ENCODE peak calls at places on chromosomes 16 and 17, in six cellular contexts. O is GM12878, G is K562, J is H1, F is HCT116, B is SK-N-SH. K is an unnamed sample.

GRCh38 chr16:65119905-65120341 is 1.9 kb downstream of the CDH11 start:
- DNase-seq in O (no peak), G (no peak), F (no peak), B (no peak), J (no peak), K (no peak)

GRCh38 chr16:4092547-4093265 is 23.5 kb downstream of the ADCY9 start:
- DNase-seq in F (no peak), G (no peak), B (no peak), O (no peak), J (no peak), K (no peak)

GRCh38 chr17:28745052-28745776 is 1.4 kb downstream of the TRAF4 start:
- DNase-seq in B (peak; percentile 58), F (no peak), O (no peak), G (peak; percentile 41), J (no peak), K (peak; percentile 79)

GRCh38 chr16:55478827-55479559 is at the start of gene MMP2:
- DNase-seq in G (no peak), B (peak; percentile 96), F (no peak), O (no peak), J (peak; percentile 51), K (no peak)

GRCh38 chr17:81977211-81978091 is at the start of gene ASPSCR1:
- DNase-seq in F (peak; percentile 86), B (peak; percentile 99), J (peak; percentile 57), G (peak; percentile 96), O (peak; percentile 34), K (peak; percentile 78)

GRCh38 chr17:62807812-62808575 is at the start of gene MARCHF10:
- DNase-seq in B (peak; percentile 68), G (peak; percentile 86), O (no peak), J (no peak), F (no peak), K (peak; percentile 72)

GRCh38 chr17:81365601-81366585 is 29.4 kb upstream of the BAHCC1 start:
- DNase-seq in B (peak; percentile 63), G (no peak), O (peak; percentile 28), J (no peak), F (peak; percentile 89), K (peak; percentile 87)

GRCh38 chr16:83717308-83717707 is 90.5 kb upstream of the HSBP1 start:
- DNase-seq in O (no peak), G (peak; percentile 39), F (no peak), J (no peak), B (no peak), K (peak; percentile 55)

GRCh38 chr16:27446721-27447120 is 44.7 kb downstream of the IL21R start:
- DNase-seq in F (no peak), J (no peak), G (no peak), B (no peak), O (no peak), K (no peak)

GRCh38 chr17:80097307-80097630 is 4.1 kb upstream of the GAA start:
- DNase-seq in B (no peak), J (no peak), F (no peak), O (no peak), G (no peak), K (no peak)

GRCh38 chr17:40550608-40551007 is 14.7 kb downstream of the CCR7 start:
- DNase-seq in J (no peak), O (no peak), F (no peak), G (no peak), B (no peak), K (no peak)

GRCh38 chr17:39094607-39095308 is 56.7 kb downstream of the PLXDC1 start:
- DNase-seq in B (no peak), O (no peak), J (no peak), F (no peak), G (no peak), K (no peak)

GRCh38 chr17:1617620-1618174 is 10.9 kb downstream of the SLC43A2 start:
- DNase-seq in J (no peak), F (peak; percentile 93), B (no peak), G (peak; percentile 56), O (no peak), K (no peak)

GRCh38 chr17:1413281-1413791 is 13.3 kb upstream of the YWHAE start:
- DNase-seq in O (no peak), B (peak; percentile 54), F (no peak), J (no peak), G (no peak), K (no peak)

GRCh38 chr16:89506791-89507191 is 1.4 kb upstream of the SPG7 start:
- DNase-seq in G (no peak), J (no peak), O (no peak), F (no peak), B (no peak), K (no peak)

GRCh38 chr16:2475413-2476344 is 752 bp downstream of the TBC1D24 start:
- DNase-seq in G (peak; percentile 58), J (no peak), F (no peak), O (no peak), B (peak; percentile 63), K (no peak)
- TF ChIP-seq JUND in G (no peak), J (no peak), F (no peak), O (no peak), B (no peak), K (no peak)

GRCh38 chr16:25124503-25124902 is 13.0 kb downstream of the LCMT1 start:
- DNase-seq in B (no peak), O (no peak), G (no peak), J (no peak), F (no peak), K (no peak)

GRCh38 chr16:25121824-25122600 is 10.5 kb downstream of the LCMT1 start:
- DNase-seq in F (no peak), J (no peak), B (no peak), G (no peak), O (no peak), K (no peak)

GRCh38 chr16:25126820-25127232 is 15.3 kb downstream of the LCMT1 start:
- DNase-seq in F (no peak), G (no peak), J (no peak), O (no peak), B (no peak), K (peak; percentile 61)
- TF ChIP-seq JUND in F (no peak), G (peak; percentile 27), J (no peak), O (no peak), B (no peak), K (no peak)

DNA sequence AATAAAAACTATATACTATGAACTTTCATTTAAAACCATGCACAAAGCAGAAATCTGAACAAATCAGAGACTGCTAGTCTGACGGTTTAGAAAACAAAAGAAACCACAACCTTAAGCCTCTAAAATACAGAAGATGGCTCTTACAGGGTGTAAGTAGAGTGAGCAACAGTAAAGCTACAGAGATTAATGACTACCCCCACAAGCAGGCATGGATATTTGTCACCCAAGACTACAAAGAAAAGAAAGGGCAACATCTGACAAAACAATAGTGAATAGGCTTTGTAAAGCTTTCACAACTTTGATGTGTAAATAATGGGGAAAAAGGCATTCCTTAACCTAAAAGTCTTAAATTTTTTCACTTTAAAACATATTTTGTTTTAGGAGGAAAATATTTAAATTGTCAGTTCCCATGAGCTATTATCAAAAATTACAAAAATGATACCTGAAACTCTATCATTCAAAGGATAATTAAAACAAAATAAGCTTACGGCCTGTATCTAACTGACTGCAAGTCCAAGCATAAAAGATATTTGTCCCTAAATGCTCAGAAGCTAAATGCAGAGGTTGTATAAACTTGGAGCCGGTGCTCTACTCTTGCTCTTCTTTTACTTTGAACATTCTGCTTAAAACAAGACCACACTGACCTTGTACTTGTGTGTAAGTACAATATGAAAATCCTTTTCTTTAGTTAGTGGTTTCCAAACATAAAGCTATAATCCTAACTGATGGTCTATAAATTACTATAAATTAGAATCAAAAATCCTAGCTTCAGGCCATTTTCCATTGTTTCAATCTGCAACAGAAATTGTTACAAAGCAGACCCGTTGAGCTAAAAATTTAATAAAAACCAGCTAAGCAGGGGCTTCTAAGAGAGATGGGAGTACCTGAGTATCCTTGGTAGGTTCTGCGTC is 74.8 kb downstream of the SPAG9 start:
- DNase-seq in J (no peak), G (no peak), F (no peak), B (peak; percentile 25), O (no peak), K (no peak)
- TF ChIP-seq JUND in J (no peak), G (no peak), F (no peak), B (no peak), O (no peak), K (no peak)

GRCh38 chr17:75249564-75249963 is 11.8 kb downstream of the GGA3 start:
- DNase-seq in B (no peak), G (no peak), J (no peak), O (no peak), F (no peak), K (no peak)

GRCh38 chr17:75245011-75245410 is 16.4 kb downstream of the GGA3 start:
- DNase-seq in B (no peak), O (no peak), F (no peak), J (no peak), G (no peak), K (no peak)

GRCh38 chr17:75246404-75246803 is 15.0 kb downstream of the GGA3 start:
- DNase-seq in G (no peak), B (no peak), O (no peak), F (no peak), J (no peak), K (no peak)

GRCh38 chr17:75252039-75252816 is 9.2 kb downstream of the GGA3 start:
- DNase-seq in O (no peak), F (no peak), G (no peak), B (no peak), J (no peak), K (no peak)

GRCh38 chr17:75250009-75250471 is 11.4 kb downstream of the GGA3 start:
- DNase-seq in G (no peak), B (no peak), J (no peak), F (no peak), O (peak; percentile 79), K (no peak)
- TF ChIP-seq JUND in G (no peak), B (no peak), J (no peak), F (no peak), O (no peak), K (no peak)

DNA sequence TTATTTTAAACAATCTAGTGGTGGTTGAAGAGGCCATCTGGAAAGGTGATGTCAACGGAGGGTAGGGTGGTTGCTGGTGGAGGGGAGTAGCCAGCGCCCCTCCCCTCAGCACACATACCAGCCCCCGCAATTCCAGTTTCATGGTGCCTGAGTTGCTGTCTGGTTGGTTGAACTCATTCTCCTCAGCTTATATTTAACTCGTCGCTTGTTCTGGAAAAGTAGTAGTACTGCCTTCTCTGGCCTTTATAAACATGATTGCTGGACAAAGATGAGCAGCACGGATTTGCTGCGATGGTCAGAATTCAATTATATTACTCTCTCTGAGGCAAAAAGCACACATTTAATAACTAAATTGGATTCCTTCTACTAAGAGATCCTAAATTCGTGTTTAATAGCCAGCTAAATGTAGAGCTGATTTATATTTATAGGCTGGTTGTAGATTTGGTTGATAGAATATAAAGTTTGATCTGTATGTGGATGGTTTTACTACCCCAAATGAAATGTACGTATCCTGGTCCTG is 238.0 kb upstream of the TBX2 start:
- DNase-seq in O (no peak), J (no peak), F (no peak), G (no peak), B (peak; percentile 71), K (no peak)
- TF ChIP-seq JUND in O (no peak), J (no peak), F (no peak), G (no peak), B (no peak), K (no peak)